ENCODE peak calls at places on chromosome 1, in six cellular contexts. Q, C, S, T, J and Y are unnamed samples.

GRCh38 chr1:42085596-42085995 is 67.6 kb upstream of the GUCA2B start:
- DNase-seq in J (no peak), C (no peak), S (no peak), Q (no peak), T (no peak), Y (peak)

GRCh38 chr1:24941566-24941965 is 11.5 kb upstream of the RUNX3 start:
- DNase-seq in S (no peak), C (no peak), T (no peak), J (no peak), Q (no peak), Y (no peak)

GRCh38 chr1:156342556-156342955 is 4.2 kb downstream of the TSACC start:
- DNase-seq in S (no peak), Q (no peak), J (no peak), T (no peak), C (no peak), Y (peak)

GRCh38 chr1:149848811-149849210 is 50.6 kb upstream of the BOLA1 start:
- DNase-seq in S (no peak), C (no peak), J (no peak), T (no peak), Q (no peak), Y (peak)

GRCh38 chr1:197356723-197357533 is 88.9 kb downstream of the CRB1 start:
- DNase-seq in S (no peak), J (no peak), Q (peak), C (no peak), T (peak), Y (peak)

GRCh38 chr1:227901239-227901905 is 46.4 kb downstream of the WNT9A start:
- DNase-seq in T (no peak), C (no peak), Q (peak), J (no peak), S (no peak), Y (no peak)

GRCh38 chr1:37177230-37177864 is 143.0 kb upstream of the GRIK3 start:
- DNase-seq in C (no peak), S (no peak), T (peak), Q (peak), J (no peak), Y (peak)

GRCh38 chr1:241081473-241081872 is 275.5 kb downstream of the RGS7 start:
- DNase-seq in T (no peak), Q (no peak), C (no peak), S (peak), J (no peak), Y (peak)

GRCh38 chr1:184634296-184634695 is 120.4 kb downstream of the EDEM3 start:
- DNase-seq in Q (no peak), S (no peak), T (no peak), J (no peak), C (no peak), Y (no peak)

GRCh38 chr1:107637101-107637500 is 327.9 kb downstream of the VAV3 start:
- DNase-seq in Q (no peak), S (no peak), T (no peak), J (no peak), C (no peak), Y (peak)

GRCh38 chr1:109667452-109668122 is at the start of gene GSTM2:
- DNase-seq in J (peak), Q (peak), C (peak), S (peak), T (peak), Y (peak)

GRCh38 chr1:110155878-110156522 is 5.7 kb downstream of the SLC6A17 start:
- DNase-seq in T (peak), Q (peak), J (peak), C (peak), S (peak), Y (peak)

GRCh38 chr1:9653195-9653782 is 1.8 kb downstream of the PIK3CD start:
- DNase-seq in S (no peak), Q (no peak), C (no peak), J (no peak), T (no peak), Y (no peak)

GRCh38 chr1:114341886-114342285 is 169.1 kb downstream of the TRIM33 start:
- DNase-seq in C (no peak), Q (no peak), S (no peak), T (no peak), J (no peak), Y (peak)

GRCh38 chr1:20645414-20645813 is 12.2 kb downstream of the PINK1 start:
- DNase-seq in Q (no peak), J (no peak), C (no peak), T (no peak), S (no peak), Y (no peak)

GRCh38 chr1:228081578-228082259 is 789 bp upstream of the ARF1 start:
- DNase-seq in Q (peak), C (no peak), S (no peak), J (no peak), T (peak), Y (no peak)

GRCh38 chr1:20728371-20729154 is 3.9 kb downstream of the SH2D5 start:
- DNase-seq in C (no peak), J (no peak), S (no peak), Q (no peak), T (no peak), Y (no peak)

GRCh38 chr1:99218999-99219398 is 45.3 kb upstream of the PLPPR4 start:
- DNase-seq in J (no peak), T (no peak), S (no peak), Q (no peak), C (no peak), Y (no peak)

GRCh38 chr1:116345830-116346229 is 27.2 kb upstream of the ATP1A1 start:
- DNase-seq in T (no peak), S (no peak), Q (peak), J (peak), C (no peak), Y (no peak)

GRCh38 chr1:112264553-112264952 is 131.5 kb upstream of the CTTNBP2NL start:
- DNase-seq in Q (no peak), C (no peak), J (no peak), T (no peak), S (no peak), Y (no peak)

GRCh38 chr1:179311149-179311700 is 17.6 kb downstream of the SOAT1 start:
- DNase-seq in J (no peak), Q (no peak), S (no peak), T (no peak), C (no peak), Y (no peak)

GRCh38 chr1:183022202-183023145 is 746 bp upstream of the LAMC1 start:
- DNase-seq in J (no peak), S (peak), T (peak), C (peak), Q (peak), Y (peak)

GRCh38 chr1:240500681-240501080 is 111.3 kb downstream of the GREM2 start:
- DNase-seq in J (no peak), S (no peak), T (no peak), C (no peak), Q (no peak), Y (no peak)

GRCh38 chr1:66605419-66605997 is 71.6 kb downstream of the SGIP1 start:
- DNase-seq in C (no peak), Q (no peak), S (no peak), T (no peak), J (no peak), Y (no peak)

GRCh38 chr1:200384818-200385390 is 24.9 kb downstream of the ZNF281 start:
- DNase-seq in J (no peak), S (no peak), C (no peak), Q (no peak), T (no peak), Y (peak)